ENCODE peak calls at places on chromosomes 4 and X, in six cellular contexts. J is tibial nerve, Q is HepG2, V is NCI-H510A treated with DMSO at 0.1 percent for 48 hours, Y is PC-3, M is choroid plexus epithelial cell. X is an unnamed sample.

GRCh38 chrX:123909498-123909897 is 49.6 kb downstream of the XIAP start:
- DNase-seq in M (peak), Q (no peak), J (no peak), V (no peak), Y (no peak), X (no peak)

GRCh38 chr4:120520761-120521160 is 401.8 kb downstream of the PRDM5 start:
- DNase-seq in V (no peak), Y (no peak), M (no peak), Q (no peak), J (no peak), X (no peak)

GRCh38 chr4:110612631-110613269 is 10.1 kb downstream of the PITX2 start:
- DNase-seq in V (no peak), Y (no peak), Q (no peak), J (no peak), M (no peak), X (no peak)

GRCh38 chr4:2290488-2290887 is 28.6 kb upstream of the MXD4 start:
- DNase-seq in Q (no peak), Y (no peak), J (peak), M (no peak), V (no peak), X (no peak)

GRCh38 chrX:57528670-57529255 is 63.0 kb upstream of the ZXDB start:
- DNase-seq in Y (peak), M (peak), V (no peak), J (no peak), Q (peak), X (peak)

GRCh38 chr4:122588453-122589238 is 32.2 kb downstream of the IL21 start:
- DNase-seq in J (no peak), Y (peak), Q (no peak), M (peak), V (no peak), X (no peak)

GRCh38 chr4:76275486-76276126 is 24.1 kb downstream of the FAM47E start:
- DNase-seq in J (no peak), M (no peak), Y (peak), V (no peak), Q (peak), X (no peak)

GRCh38 chrX:84064164-84064563 is 123.8 kb downstream of the RPS6KA6 start:
- DNase-seq in V (peak), Y (peak), M (peak), Q (no peak), J (no peak), X (no peak)

GRCh38 chr4:131459430-131460101 is 1689.5 kb upstream of the PCDH10 start:
- DNase-seq in V (no peak), J (no peak), M (peak), Y (no peak), Q (no peak), X (no peak)

GRCh38 chr4:7159923-7160322 is 32.4 kb upstream of the SORCS2 start:
- DNase-seq in M (no peak), V (no peak), Y (no peak), J (peak), Q (peak), X (no peak)

GRCh38 chrX:24241822-24242648 is 71.8 kb downstream of the SUPT20HL2 start:
- DNase-seq in J (no peak), Q (peak), Y (peak), M (peak), V (peak), X (peak)

GRCh38 chrX:148914783-148915182 is 414.4 kb downstream of the AFF2 start:
- DNase-seq in Y (no peak), Q (no peak), V (no peak), J (no peak), M (no peak), X (no peak)

GRCh38 chr4:138243369-138243768 is 1.2 kb upstream of the SLC7A11 start:
- DNase-seq in M (no peak), Q (no peak), J (no peak), Y (peak), V (peak), X (no peak)

GRCh38 chr4:142818009-142818408 is 28.1 kb downstream of the INPP4B start:
- DNase-seq in Q (no peak), J (no peak), Y (peak), M (peak), V (no peak), X (no peak)

GRCh38 chrX:119694601-119695534 is 1.9 kb upstream of the SEPTIN6 start:
- DNase-seq in V (peak), M (no peak), J (no peak), Y (no peak), Q (peak), X (peak)

GRCh38 chr4:53313510-53313909 is 52.4 kb downstream of the SCFD2 start:
- DNase-seq in M (peak), Q (peak), V (no peak), J (no peak), Y (peak), X (peak)

GRCh38 chr4:15291133-15291532 is 136.7 kb upstream of the C1QTNF7 start:
- DNase-seq in M (peak), Y (no peak), V (no peak), Q (no peak), J (no peak), X (no peak)

GRCh38 chr4:172202480-172203076 is 389.4 kb downstream of the GALNTL6 start:
- DNase-seq in J (no peak), M (peak), V (peak), Y (peak), Q (peak), X (peak)

GRCh38 chr4:183557611-183558010 is 52.8 kb downstream of the ING2 start:
- DNase-seq in Y (no peak), V (no peak), M (no peak), Q (no peak), J (no peak), X (no peak)

GRCh38 chr4:119128125-119128524 is 7.5 kb upstream of the MYOZ2 start:
- DNase-seq in M (no peak), Q (no peak), Y (no peak), J (no peak), V (no peak), X (no peak)

GRCh38 chrX:24259544-24260240 is 54.2 kb downstream of the SUPT20HL2 start:
- DNase-seq in V (peak), Q (peak), Y (peak), M (peak), J (no peak), X (peak)

GRCh38 chr4:182404371-182404770 is 161.2 kb downstream of the TENM3 start:
- DNase-seq in Q (no peak), V (no peak), M (no peak), J (no peak), Y (no peak), X (no peak)

GRCh38 chr4:184424993-184425758 is 49.2 kb downstream of the IRF2 start:
- DNase-seq in M (no peak), V (no peak), Y (no peak), J (no peak), Q (no peak), X (no peak)

GRCh38 chr4:37682701-37683401 is 3.3 kb downstream of the RELL1 start:
- DNase-seq in V (no peak), M (peak), J (no peak), Q (peak), Y (no peak), X (peak)

GRCh38 chr4:26173619-26174018 is 147.2 kb upstream of the RBPJ start:
- DNase-seq in V (no peak), Y (no peak), M (peak), J (no peak), Q (no peak), X (no peak)

GRCh38 chrX:150889131-150889530 is 9.3 kb downstream of the CD99L2 start:
- DNase-seq in Q (no peak), M (no peak), V (no peak), J (no peak), Y (no peak), X (no peak)

GRCh38 chrX:129566081-129566480 is 26.0 kb downstream of the OCRL start:
- DNase-seq in M (peak), J (no peak), Y (no peak), V (no peak), Q (no peak), X (no peak)

GRCh38 chr4:41142946-41143720 is 71.2 kb downstream of the APBB2 start:
- DNase-seq in Y (peak), M (peak), Q (no peak), V (no peak), J (peak), X (no peak)

GRCh38 chr4:77854431-77855111 is 8.1 kb upstream of the MRPL1 start:
- DNase-seq in M (no peak), Y (peak), J (no peak), Q (no peak), V (no peak), X (no peak)

GRCh38 chr4:171266666-171267065 is 546.5 kb upstream of the GALNTL6 start:
- DNase-seq in M (no peak), J (no peak), Y (no peak), Q (no peak), V (no peak), X (no peak)

GRCh38 chr4:82618321-82618720 is 56.5 kb upstream of the TMEM150C start:
- DNase-seq in Y (no peak), V (no peak), M (no peak), Q (no peak), J (no peak), X (no peak)

GRCh38 chrX:19121898-19122640 is at the start of gene ADGRG2:
- DNase-seq in M (peak), Q (no peak), V (no peak), J (no peak), Y (peak), X (no peak)

GRCh38 chr4:86926428-86927086 is 8.3 kb upstream of the AFF1 start:
- DNase-seq in V (no peak), Q (no peak), M (peak), J (no peak), Y (peak), X (no peak)

GRCh38 chr4:42865572-42866189 is 26.8 kb upstream of the GRXCR1 start:
- DNase-seq in V (peak), Y (peak), Q (peak), J (peak), M (peak), X (peak)

GRCh38 chrX:108173874-108174273 is 82.3 kb downstream of the ATG4A start:
- DNase-seq in Q (no peak), M (no peak), Y (no peak), J (no peak), V (no peak), X (no peak)

GRCh38 chr4:138650917-138651564 is 364.5 kb upstream of the NOCT start:
- DNase-seq in V (no peak), Q (no peak), M (peak), J (no peak), Y (peak), X (no peak)

GRCh38 chrX:129726307-129727111 is 12.3 kb upstream of the XPNPEP2 start:
- DNase-seq in V (peak), Q (peak), Y (peak), J (peak), M (peak), X (peak)

GRCh38 chrX:71181558-71181909 is 36.9 kb downstream of the NLGN3 start:
- DNase-seq in Y (no peak), Q (no peak), M (peak), J (no peak), V (no peak), X (peak)

GRCh38 chr4:173525118-173526033 is 4.7 kb downstream of the HAND2 start:
- DNase-seq in Q (no peak), M (no peak), J (no peak), Y (no peak), V (no peak), X (no peak)